ENCODE peak calls at places on chromosomes 12 and 14, in ten cellular contexts. D is adipocyte; Y is DMS53; A is ecto neural progenitor cell; S is activated effector memory CD4-positive, alpha-beta T cell treated with Interleukin-2 at 50 U/mL for 16 hours; R is GM23248; X is GM23338; Q is ELR; P is T-cell; J is lower leg skin. W is an unnamed sample.

GRCh38 chr14:95291859-95292542 is 27.7 kb downstream of the CLMN start:
- DNase-seq in P (no peak), Y (peak; percentile 93), X (no peak), S (no peak), Q (peak; percentile 74), D (peak; percentile 11), J (peak; percentile 89), R (peak; percentile 55), A (no peak), W (peak; percentile 41)

GRCh38 chr14:89202413-89202812 is 214.6 kb downstream of the FOXN3 start:
- DNase-seq in P (no peak), J (no peak), A (no peak), R (no peak), D (no peak), Q (no peak), S (no peak), Y (no peak), X (no peak), W (no peak)

GRCh38 chr14:101830271-101830670 is 68.8 kb downstream of the PPP2R5C start:
- DNase-seq in D (no peak), X (no peak), J (no peak), Q (no peak), P (no peak), Y (no peak), R (no peak), S (no peak), A (no peak), W (no peak)

GRCh38 chr14:85317491-85318021 is 212.4 kb upstream of the FLRT2 start:
- DNase-seq in S (no peak), Y (no peak), D (no peak), A (no peak), J (no peak), P (no peak), R (peak; percentile 81), Q (peak; percentile 66), X (no peak), W (peak; percentile 36)

GRCh38 chr12:72330291-72330690 is 58.1 kb downstream of the TRHDE start:
- DNase-seq in X (peak; percentile 45), Y (no peak), R (no peak), P (no peak), Q (peak; percentile 65), A (peak; percentile 65), J (no peak), D (peak; percentile 34), S (no peak), W (peak; percentile 72)

GRCh38 chr14:101209594-101209993 is 306.1 kb upstream of the RTL1 start:
- DNase-seq in X (no peak), Q (no peak), R (no peak), J (no peak), S (no peak), D (no peak), P (no peak), A (no peak), Y (no peak), W (no peak)

GRCh38 chr14:104546591-104547309 is 32.8 kb upstream of the C14orf180 start:
- DNase-seq in D (no peak), X (no peak), S (no peak), Q (no peak), J (peak; percentile 31), A (no peak), P (no peak), R (no peak), Y (no peak), W (no peak)

GRCh38 chr14:106691601-106692291 is 1165.4 kb downstream of the TMEM121 start:
- DNase-seq in J (no peak), S (no peak), Y (peak; percentile 61), A (no peak), D (no peak), R (peak; percentile 0), P (peak; percentile 12), X (peak; percentile 14), Q (peak; percentile 2), W (peak; percentile 1)

GRCh38 chr12:94435511-94435927 is 24.1 kb downstream of the CEP83 start:
- DNase-seq in R (no peak), X (no peak), Q (no peak), A (peak; percentile 50), J (no peak), D (no peak), P (no peak), Y (no peak), S (no peak), W (no peak)

GRCh38 chr12:95838125-95838524 is 20.6 kb upstream of the SNRPF start:
- DNase-seq in A (no peak), Q (peak; percentile 75), D (peak; percentile 51), Y (peak; percentile 91), X (no peak), R (peak; percentile 61), S (no peak), J (no peak), P (no peak), W (peak; percentile 83)

GRCh38 chr12:87922721-87923120 is 106.5 kb downstream of the C12orf50 start:
- DNase-seq in Y (no peak), A (no peak), S (no peak), X (no peak), R (no peak), Q (no peak), P (no peak), D (no peak), J (no peak), W (no peak)